ENCODE peak calls at places on chromosomes 11 and 22, in six cellular contexts. V is cardiac muscle cell; T is stimulated activated CD4-positive, alpha-beta T cell treated with anti-CD3 and anti-CD28 coated beads, Interleukin-4, amount 100 ng/mL, for 4 hours; P is adipocyte; J is heart left ventricle; Y is glutamatergic neuron. E is an unnamed sample.

GRCh38 chr22:31646186-31647019 is 15.6 kb downstream of the PISD start:
- DNase-seq in T (peak), Y (no peak), J (no peak), P (peak), V (peak), E (peak)

GRCh38 chr11:122642472-122642922 is 13.0 kb upstream of the UBASH3B start:
- DNase-seq in J (no peak), Y (no peak), V (peak), P (peak), T (no peak), E (peak)

GRCh38 chr22:42967933-42968332 is 47.0 kb downstream of the PACSIN2 start:
- DNase-seq in V (no peak), Y (no peak), P (no peak), J (peak), T (no peak), E (no peak)

GRCh38 chr11:129731316-129731715 is 84.3 kb upstream of the TMEM45B start:
- DNase-seq in T (no peak), P (no peak), Y (no peak), J (no peak), V (no peak), E (no peak)

GRCh38 chr11:69017951-69018350 is 4.9 kb upstream of the MRGPRF start:
- DNase-seq in V (no peak), J (no peak), T (no peak), P (no peak), Y (no peak), E (no peak)

GRCh38 chr22:35777335-35777975 is 59.8 kb downstream of the APOL5 start:
- DNase-seq in Y (no peak), J (no peak), V (peak), T (no peak), P (peak), E (peak)

GRCh38 chr11:121100943-121101342 is at the start of gene TECTA:
- DNase-seq in V (no peak), P (no peak), T (no peak), Y (no peak), J (no peak), E (no peak)

GRCh38 chr11:116603783-116604323 is 168.9 kb downstream of the BUD13 start:
- DNase-seq in V (no peak), P (no peak), Y (no peak), T (no peak), J (no peak), E (no peak)

GRCh38 chr11:14336507-14337503 is 22.2 kb downstream of the RRAS2 start:
- DNase-seq in P (peak), J (no peak), V (peak), Y (no peak), T (no peak), E (peak)

GRCh38 chr11:77966338-77966737 is 28.1 kb downstream of the INTS4 start:
- DNase-seq in J (no peak), P (no peak), Y (no peak), V (no peak), T (no peak), E (no peak)

E was measured in HFFc6.